ENCODE peak calls at places on chromosomes 1 and 21, in four cellular contexts. C is lower leg skin, E is A549, K is heart left ventricle. S is an unnamed sample.
A peak's percentile ranks its signal among the peaks of the same experiment; 100 is the strongest.

GRCh38 chr1:115118086-115118485 is 28.8 kb upstream of the TSPAN2 start:
- DNase-seq in C (no peak), E (no peak), K (no peak), S (no peak)

GRCh38 chr1:106944721-106945120 is 111.8 kb upstream of the PRMT6 start:
- DNase-seq in C (no peak), E (no peak), K (no peak), S (no peak)

GRCh38 chr21:36566606-36567005 is 86.7 kb upstream of the CLDN14 start:
- DNase-seq in C (no peak), E (no peak), K (no peak), S (no peak)

GRCh38 chr1:1088801-1089680 is 14.9 kb upstream of the RNF223 start:
- DNase-seq in C (peak; percentile 81), E (no peak), K (peak; percentile 4), S (no peak)

GRCh38 chr1:115791816-115792215 is 23.3 kb upstream of the CASQ2 start:
- DNase-seq in C (no peak), E (no peak), K (no peak), S (no peak)

GRCh38 chr1:155062151-155062686 is 1.3 kb upstream of the EFNA4 start:
- DNase-seq in C (no peak), E (no peak), K (no peak), S (no peak)

GRCh38 chr1:166700696-166701095 is 138.6 kb upstream of the POGK start:
- DNase-seq in C (no peak), E (no peak), K (no peak), S (peak; percentile 12)

GRCh38 chr21:32914424-32915070 is 111.2 kb upstream of the OLIG2 start:
- DNase-seq in C (no peak), E (no peak), K (no peak), S (no peak)

GRCh38 chr1:180234369-180235076 is 4.5 kb downstream of the LHX4 start:
- DNase-seq in C (no peak), E (no peak), K (no peak), S (no peak)

GRCh38 chr21:35616090-35616489 is 444.2 kb downstream of the SETD4 start:
- DNase-seq in C (no peak), E (peak; percentile 1), K (no peak), S (peak; percentile 5)

GRCh38 chr1:236108027-236108648 is 34.2 kb upstream of the GPR137B start:
- DNase-seq in C (no peak), E (no peak), K (no peak), S (no peak)

GRCh38 chr1:78095618-78096416 is 50.1 kb downstream of the GIPC2 start:
- DNase-seq in C (no peak), E (no peak), K (no peak), S (no peak)

GRCh38 chr1:21332691-21333449 is 42.6 kb upstream of the ECE1 start:
- DNase-seq in C (no peak), E (no peak), K (peak; percentile 47), S (no peak)

GRCh38 chr1:21333824-21334213 is 43.6 kb upstream of the ECE1 start:
- DNase-seq in C (no peak), E (no peak), K (no peak), S (no peak)

GRCh38 chr1:21335750-21336168 is 45.5 kb upstream of the ECE1 start:
- DNase-seq in C (peak; percentile 84), E (no peak), K (no peak), S (no peak)

GRCh38 chr1:21335088-21335678 is 44.9 kb upstream of the ECE1 start:
- DNase-seq in C (peak; percentile 82), E (no peak), K (no peak), S (no peak)

DNA sequence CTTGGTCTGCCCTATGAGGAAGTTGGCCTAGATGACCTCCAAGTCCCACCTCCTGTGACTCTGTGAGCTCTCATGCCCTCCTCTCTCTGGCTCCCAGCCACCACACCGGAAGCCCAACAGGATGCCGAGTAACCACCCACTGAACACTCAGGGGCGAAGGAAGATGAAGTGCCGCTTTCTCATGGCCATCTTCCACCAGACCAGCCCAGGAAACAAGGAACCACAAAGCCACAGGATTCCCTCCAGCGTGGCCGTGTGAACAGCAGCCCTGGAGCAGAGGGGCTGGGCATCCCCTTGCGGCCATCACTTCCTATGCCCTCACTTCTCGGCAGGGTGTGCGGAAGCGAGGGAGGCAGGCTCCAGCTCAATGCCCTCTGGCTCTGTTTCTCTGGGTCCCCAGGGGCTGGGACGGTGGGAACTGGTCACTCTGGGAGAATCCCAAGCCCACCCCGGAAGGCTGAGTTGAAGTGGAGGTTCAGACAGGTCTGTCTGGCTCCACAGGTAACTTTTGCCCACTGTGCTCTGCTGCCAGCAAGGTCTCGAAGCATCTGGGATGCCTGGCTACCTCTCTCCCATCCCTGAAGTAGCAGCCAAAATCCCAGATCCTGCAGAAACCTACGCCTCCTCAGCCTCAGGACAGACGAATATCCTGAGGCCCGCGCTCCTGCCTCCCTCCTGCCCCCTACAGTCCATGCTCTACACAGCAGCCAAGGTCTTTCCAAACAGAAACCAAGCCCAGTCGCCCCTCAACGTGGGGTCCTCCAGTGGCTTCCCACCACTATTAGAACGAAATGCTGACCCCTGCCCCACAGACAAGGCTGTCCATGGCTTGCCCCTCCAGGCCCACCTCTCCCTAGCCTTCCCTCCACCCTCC is 44.2 kb upstream of the ECE1 start:
- DNase-seq in C (peak; percentile 95), E (peak; percentile 41), K (peak; percentile 77), S (no peak)
- TF ChIP-seq POLR2A in C (no peak), E (no peak), K (no peak), S (peak; percentile 23)

DNA sequence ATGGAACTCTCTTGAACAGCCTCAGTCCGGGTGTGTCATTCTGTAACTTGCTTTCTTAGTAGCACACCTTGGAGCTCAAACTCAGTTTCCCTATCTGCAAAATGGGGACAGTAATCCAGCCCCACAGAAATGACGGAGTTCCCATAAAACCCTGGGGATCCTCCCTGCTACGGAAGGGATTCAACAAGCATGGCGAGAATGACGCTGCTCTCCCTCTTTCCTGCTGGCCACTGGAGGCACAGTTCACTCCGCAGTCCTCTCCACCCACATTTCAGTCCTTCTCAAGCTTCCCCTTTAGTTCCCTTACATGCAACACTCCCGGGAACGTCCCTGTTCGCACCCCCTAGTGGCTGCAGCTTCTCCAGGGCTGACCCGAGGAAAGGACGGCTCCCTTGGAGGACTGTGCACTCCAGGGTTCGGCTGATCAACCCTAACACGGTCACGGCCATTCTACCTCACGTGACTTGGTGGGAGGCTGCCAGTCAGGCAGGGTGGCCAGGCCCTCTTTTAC is 20.6 kb downstream of the RUNX3 start:
- DNase-seq in C (no peak), E (peak; percentile 73), K (peak; percentile 44), S (peak; percentile 10)
- TF ChIP-seq POLR2A in C (no peak), E (no peak), K (no peak), S (no peak)

GRCh38 chr1:32239335-32239734 is 7.7 kb upstream of the FAM167B start:
- DNase-seq in C (no peak), E (no peak), K (no peak), S (no peak)

GRCh38 chr1:32242341-32242851 is 4.6 kb upstream of the FAM167B start:
- DNase-seq in C (no peak), E (no peak), K (peak; percentile 52), S (no peak)

GRCh38 chr1:32239790-32240139 is 7.3 kb upstream of the FAM167B start:
- DNase-seq in C (no peak), E (no peak), K (no peak), S (no peak)

GRCh38 chr1:32241011-32241763 is 5.8 kb upstream of the FAM167B start:
- DNase-seq in C (peak; percentile 91), E (peak; percentile 42), K (peak; percentile 58), S (peak; percentile 33)

DNA sequence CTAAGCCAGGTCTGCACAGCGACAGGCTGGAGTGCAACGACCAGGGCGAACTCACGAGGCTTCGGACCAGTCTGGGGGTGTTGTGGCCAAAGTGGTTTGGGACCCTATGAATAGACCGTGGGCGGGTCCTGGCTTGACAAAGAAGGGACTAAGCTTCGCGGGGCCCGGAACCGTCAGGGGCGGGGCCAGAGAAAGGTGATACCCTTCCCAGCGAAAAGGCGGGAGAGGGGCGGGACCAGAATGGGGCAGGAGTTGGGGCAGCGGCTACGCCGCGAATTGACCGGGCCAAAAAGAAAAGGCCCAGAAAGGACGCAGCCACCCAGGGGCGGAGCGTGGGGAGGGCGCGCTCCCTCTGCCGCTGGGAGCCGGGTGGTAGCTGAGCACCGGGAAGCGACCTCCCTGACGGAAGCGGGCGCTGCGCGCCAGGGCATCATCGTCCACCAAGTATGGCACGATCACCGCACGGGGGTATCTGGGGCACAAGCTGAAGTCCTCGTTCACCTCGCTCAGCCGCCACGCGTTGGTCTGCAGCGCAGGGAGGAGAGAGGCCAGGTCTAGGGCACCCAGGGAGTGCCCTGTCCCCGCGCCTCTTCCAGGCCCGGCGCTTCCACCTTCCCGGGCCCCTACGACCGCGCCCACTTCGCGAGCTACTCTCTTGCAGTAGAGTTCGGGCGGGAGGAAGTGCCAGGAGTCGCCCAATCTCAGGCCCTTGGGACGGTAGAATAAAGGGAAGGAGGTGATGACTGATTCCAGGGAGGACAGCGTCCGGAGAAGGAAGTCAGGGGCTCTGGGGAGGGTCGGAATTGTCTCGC is 6.7 kb upstream of the FAM167B start:
- DNase-seq in C (peak; percentile 95), E (peak; percentile 53), K (peak; percentile 74), S (peak; percentile 61)
- TF ChIP-seq POLR2A in C (no peak), E (peak; percentile 71), K (no peak), S (no peak)

GRCh38 chr1:92784639-92785500 is at the start of gene EVI5:
- DNase-seq in C (peak; percentile 98), E (peak; percentile 77), K (peak; percentile 94), S (peak; percentile 95)
- TF ChIP-seq POLR2A in C (no peak), E (peak; percentile 77), K (no peak), S (peak; percentile 77)

GRCh38 chr1:27435566-27436203 is 43.3 kb downstream of the GPR3 start:
- DNase-seq in C (no peak), E (no peak), K (no peak), S (no peak)

GRCh38 chr1:27430903-27431653 is 38.7 kb downstream of the GPR3 start:
- DNase-seq in C (no peak), E (no peak), K (peak; percentile 44), S (no peak)

GRCh38 chr1:27438621-27439061 is 46.2 kb downstream of the GPR3 start:
- DNase-seq in C (no peak), E (no peak), K (no peak), S (no peak)

GRCh38 chr1:27439150-27439549 is 46.7 kb downstream of the GPR3 start:
- DNase-seq in C (no peak), E (no peak), K (no peak), S (no peak)

DNA sequence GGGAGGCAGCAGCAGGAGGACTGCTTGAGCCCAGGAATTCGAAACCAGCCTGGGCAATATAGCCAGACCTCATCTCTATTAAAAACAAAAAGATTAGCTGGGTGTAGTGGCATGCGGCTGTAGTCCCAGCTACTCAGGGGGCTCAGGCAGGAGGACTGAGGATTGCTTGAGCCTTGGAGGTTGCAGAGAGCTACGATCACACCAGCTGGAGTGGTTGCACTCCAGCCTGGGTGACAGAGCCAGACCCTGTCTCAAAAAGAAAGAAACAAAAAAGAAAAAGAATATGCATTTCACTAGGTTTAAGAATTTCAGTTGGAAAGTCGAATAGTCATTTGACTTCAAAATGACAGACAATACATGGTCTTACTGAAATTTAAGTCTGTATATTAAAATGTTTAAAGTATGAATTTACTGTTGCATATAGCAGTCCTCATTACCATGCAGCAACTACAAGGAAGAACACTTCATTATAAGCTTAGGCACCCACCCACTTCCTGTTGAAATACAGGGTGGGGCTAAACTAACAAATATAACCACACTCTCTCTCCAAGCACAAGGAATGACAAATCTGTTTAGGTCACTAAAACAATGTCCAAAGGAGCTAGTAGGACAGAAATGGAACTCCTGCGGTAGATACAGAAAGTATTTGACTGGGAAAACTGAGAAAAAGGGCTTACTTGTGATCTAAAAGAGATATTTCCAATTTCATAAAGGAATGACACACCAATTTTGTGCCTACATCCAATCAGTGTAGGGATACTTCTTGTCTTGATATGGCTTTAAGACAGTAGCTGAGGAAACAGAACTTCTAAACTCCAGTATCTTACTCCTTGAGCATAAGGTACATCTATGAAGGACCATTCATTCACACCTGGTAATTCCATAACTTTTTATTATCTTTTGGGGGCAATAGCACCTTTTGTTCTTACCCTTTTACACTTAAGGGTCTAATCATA is 44.1 kb downstream of the GPR3 start:
- DNase-seq in C (no peak), E (peak; percentile 34), K (peak; percentile 30), S (peak; percentile 30)
- TF ChIP-seq POLR2A in C (no peak), E (no peak), K (no peak), S (no peak)

S was measured in erythroblast.